ENCODE peak calls at places on chromosomes 5 and 9, in six cellular contexts. One of them, this sample, is unnamed.

GRCh38 chr5:125327676-125328075 is 581.2 kb upstream of the ZNF608 start:
- DNase-seq in sigmoid colon: no peak
- DNase-seq in HepG2: no peak
- DNase-seq in H1: no peak
- DNase-seq in stomach: no peak
- DNase-seq in SK-N-SH: no peak
- DNase-seq in this sample: no peak

GRCh38 chr5:38867071-38867790 is 21.4 kb downstream of the OSMR start:
- DNase-seq in H1: no peak
- DNase-seq in stomach: no peak
- DNase-seq in SK-N-SH: no peak
- DNase-seq in HepG2: no peak
- DNase-seq in sigmoid colon: no peak
- DNase-seq in this sample: no peak

GRCh38 chr5:146647656-146648199 is 131.7 kb upstream of the GPR151 start:
- DNase-seq in stomach: no peak
- DNase-seq in sigmoid colon: no peak
- DNase-seq in H1: no peak
- DNase-seq in SK-N-SH: peak
- DNase-seq in HepG2: no peak
- DNase-seq in this sample: no peak

GRCh38 chr5:106401561-106401960 is 1269.2 kb downstream of the EFNA5 start:
- DNase-seq in H1: no peak
- DNase-seq in stomach: no peak
- DNase-seq in SK-N-SH: no peak
- DNase-seq in HepG2: no peak
- DNase-seq in sigmoid colon: no peak
- DNase-seq in this sample: no peak

GRCh38 chr5:137938358-137939138 is 49.3 kb downstream of the PKD2L2 start:
- DNase-seq in H1: no peak
- DNase-seq in HepG2: no peak
- DNase-seq in stomach: no peak
- DNase-seq in sigmoid colon: no peak
- DNase-seq in SK-N-SH: no peak
- DNase-seq in this sample: no peak

GRCh38 chr5:18736051-18736398 is 1101.8 kb downstream of the TAF11L14 start:
- DNase-seq in SK-N-SH: no peak
- DNase-seq in stomach: no peak
- DNase-seq in HepG2: no peak
- DNase-seq in H1: peak
- DNase-seq in sigmoid colon: no peak
- DNase-seq in this sample: no peak

GRCh38 chr9:105858284-105858683 is 163.9 kb downstream of the TMEM38B start:
- DNase-seq in stomach: no peak
- DNase-seq in HepG2: no peak
- DNase-seq in H1: no peak
- DNase-seq in SK-N-SH: no peak
- DNase-seq in sigmoid colon: no peak
- DNase-seq in this sample: no peak

GRCh38 chr5:95519151-95519550 is 35.6 kb downstream of the SKIC3 start:
- DNase-seq in H1: no peak
- DNase-seq in HepG2: no peak
- DNase-seq in sigmoid colon: no peak
- DNase-seq in SK-N-SH: no peak
- DNase-seq in stomach: no peak
- DNase-seq in this sample: no peak

GRCh38 chr5:144712090-144712489 is 541.4 kb downstream of the KCTD16 start:
- DNase-seq in H1: no peak
- DNase-seq in sigmoid colon: no peak
- DNase-seq in HepG2: no peak
- DNase-seq in stomach: no peak
- DNase-seq in SK-N-SH: no peak
- DNase-seq in this sample: no peak

GRCh38 chr9:14272924-14273528 is 40.9 kb downstream of the NFIB start:
- DNase-seq in H1: no peak
- DNase-seq in SK-N-SH: no peak
- DNase-seq in sigmoid colon: no peak
- DNase-seq in stomach: no peak
- DNase-seq in HepG2: no peak
- DNase-seq in this sample: no peak

GRCh38 chr5:167488371-167488770 is 803.1 kb upstream of the WWC1 start:
- DNase-seq in stomach: no peak
- DNase-seq in sigmoid colon: no peak
- DNase-seq in SK-N-SH: no peak
- DNase-seq in H1: no peak
- DNase-seq in HepG2: no peak
- DNase-seq in this sample: no peak

GRCh38 chr9:77980622-77981021 is 51.0 kb downstream of the GNAQ start:
- DNase-seq in sigmoid colon: no peak
- DNase-seq in H1: no peak
- DNase-seq in SK-N-SH: no peak
- DNase-seq in stomach: no peak
- DNase-seq in HepG2: no peak
- DNase-seq in this sample: no peak

GRCh38 chr5:123496892-123497291 is 15.1 kb upstream of the CSNK1G3 start:
- DNase-seq in sigmoid colon: no peak
- DNase-seq in HepG2: no peak
- DNase-seq in stomach: no peak
- DNase-seq in H1: no peak
- DNase-seq in SK-N-SH: no peak
- DNase-seq in this sample: no peak

GRCh38 chr5:127799293-127799905 is 96.2 kb downstream of the CCDC192 start:
- DNase-seq in HepG2: no peak
- DNase-seq in stomach: no peak
- DNase-seq in H1: no peak
- DNase-seq in SK-N-SH: no peak
- DNase-seq in sigmoid colon: no peak
- DNase-seq in this sample: no peak

GRCh38 chr9:114375386-114375785 is 12.4 kb downstream of the AKNA start:
- DNase-seq in sigmoid colon: peak
- DNase-seq in HepG2: no peak
- DNase-seq in stomach: no peak
- DNase-seq in H1: no peak
- DNase-seq in SK-N-SH: no peak
- DNase-seq in this sample: no peak

GRCh38 chr5:137181685-137182084 is 317.4 kb downstream of the SPOCK1 start:
- DNase-seq in H1: no peak
- DNase-seq in SK-N-SH: peak
- DNase-seq in HepG2: no peak
- DNase-seq in stomach: no peak
- DNase-seq in sigmoid colon: no peak
- DNase-seq in this sample: no peak

GRCh38 chr9:115393976-115394775 is 276.2 kb upstream of the TNC start:
- DNase-seq in H1: no peak
- DNase-seq in SK-N-SH: no peak
- DNase-seq in stomach: no peak
- DNase-seq in HepG2: no peak
- DNase-seq in sigmoid colon: no peak
- DNase-seq in this sample: no peak

GRCh38 chr5:14593326-14594036 is 11.9 kb downstream of the OTULINL start:
- DNase-seq in sigmoid colon: no peak
- DNase-seq in SK-N-SH: no peak
- DNase-seq in H1: no peak
- DNase-seq in stomach: no peak
- DNase-seq in HepG2: no peak
- DNase-seq in this sample: no peak

GRCh38 chr5:33539192-33539591 is 98.4 kb downstream of the TARS1 start:
- DNase-seq in sigmoid colon: no peak
- DNase-seq in SK-N-SH: peak
- DNase-seq in H1: no peak
- DNase-seq in HepG2: no peak
- DNase-seq in stomach: no peak
- DNase-seq in this sample: no peak

GRCh38 chr5:1549631-1550030 is 25.9 kb upstream of the LPCAT1 start:
- DNase-seq in SK-N-SH: no peak
- DNase-seq in sigmoid colon: no peak
- DNase-seq in HepG2: no peak
- DNase-seq in H1: no peak
- DNase-seq in stomach: no peak
- DNase-seq in this sample: no peak

GRCh38 chr9:70987986-70988385 is 133.4 kb downstream of the TRPM3 start:
- DNase-seq in H1: no peak
- DNase-seq in HepG2: no peak
- DNase-seq in sigmoid colon: no peak
- DNase-seq in SK-N-SH: no peak
- DNase-seq in stomach: no peak
- DNase-seq in this sample: no peak

GRCh38 chr5:116274251-116274650 is 189.4 kb downstream of the COMMD10 start:
- DNase-seq in SK-N-SH: no peak
- DNase-seq in H1: no peak
- DNase-seq in HepG2: no peak
- DNase-seq in stomach: no peak
- DNase-seq in sigmoid colon: no peak
- DNase-seq in this sample: no peak

GRCh38 chr9:116837038-116837998 is 150.2 kb downstream of the TRIM32 start:
- DNase-seq in HepG2: no peak
- DNase-seq in sigmoid colon: no peak
- DNase-seq in SK-N-SH: no peak
- DNase-seq in stomach: no peak
- DNase-seq in H1: no peak
- DNase-seq in this sample: peak

GRCh38 chr9:84839538-84839937 is 170.0 kb downstream of the NTRK2 start:
- DNase-seq in SK-N-SH: peak
- DNase-seq in sigmoid colon: no peak
- DNase-seq in stomach: no peak
- DNase-seq in H1: no peak
- DNase-seq in HepG2: no peak
- DNase-seq in this sample: no peak

DNA sequence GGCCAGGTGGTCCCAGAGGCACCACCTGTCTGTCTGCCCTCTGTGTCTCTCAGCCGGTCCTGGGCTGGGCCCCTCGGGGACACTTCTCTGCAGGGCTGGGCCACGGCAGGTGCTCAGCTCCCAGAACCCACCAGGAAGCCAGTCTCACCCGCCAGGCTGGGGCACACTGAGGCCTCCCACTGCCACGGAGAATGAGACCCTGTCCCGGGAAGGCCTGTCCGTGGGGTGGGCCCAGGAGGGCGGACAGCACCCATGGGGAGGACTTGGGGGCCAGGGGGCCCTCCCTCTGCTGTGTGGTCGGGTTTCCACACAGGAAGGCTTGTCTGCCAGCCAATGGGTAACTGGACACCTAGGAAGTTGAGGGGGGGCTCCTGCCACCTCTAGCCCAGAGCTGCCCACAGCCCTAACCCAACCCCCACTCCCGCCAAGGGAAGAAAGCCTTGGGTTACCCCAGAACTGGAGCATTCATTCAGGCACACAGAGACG is 4.1 kb upstream of the TUBB4B start:
- DNase-seq in SK-N-SH: no peak
- DNase-seq in sigmoid colon: no peak
- DNase-seq in H1: no peak
- DNase-seq in stomach: no peak
- DNase-seq in HepG2: no peak
- DNase-seq in this sample: no peak
- H3K4me3 ChIP-seq in SK-N-SH: no peak
- H3K4me3 ChIP-seq in sigmoid colon: no peak
- H3K4me3 ChIP-seq in H1: peak
- H3K4me3 ChIP-seq in stomach: peak
- H3K4me3 ChIP-seq in HepG2: peak
- H3K4me3 ChIP-seq in this sample: no peak

GRCh38 chr9:136695435-136695895 is 8.2 kb upstream of the AGPAT2 start:
- DNase-seq in stomach: peak
- DNase-seq in HepG2: no peak
- DNase-seq in sigmoid colon: no peak
- DNase-seq in SK-N-SH: no peak
- DNase-seq in H1: no peak
- DNase-seq in this sample: peak
- TF ChIP-seq EP300 in stomach: no peak
- TF ChIP-seq EP300 in HepG2: no peak
- TF ChIP-seq EP300 in sigmoid colon: no peak
- TF ChIP-seq EP300 in SK-N-SH: no peak
- TF ChIP-seq EP300 in H1: no peak
- TF ChIP-seq EP300 in this sample: peak

DNA sequence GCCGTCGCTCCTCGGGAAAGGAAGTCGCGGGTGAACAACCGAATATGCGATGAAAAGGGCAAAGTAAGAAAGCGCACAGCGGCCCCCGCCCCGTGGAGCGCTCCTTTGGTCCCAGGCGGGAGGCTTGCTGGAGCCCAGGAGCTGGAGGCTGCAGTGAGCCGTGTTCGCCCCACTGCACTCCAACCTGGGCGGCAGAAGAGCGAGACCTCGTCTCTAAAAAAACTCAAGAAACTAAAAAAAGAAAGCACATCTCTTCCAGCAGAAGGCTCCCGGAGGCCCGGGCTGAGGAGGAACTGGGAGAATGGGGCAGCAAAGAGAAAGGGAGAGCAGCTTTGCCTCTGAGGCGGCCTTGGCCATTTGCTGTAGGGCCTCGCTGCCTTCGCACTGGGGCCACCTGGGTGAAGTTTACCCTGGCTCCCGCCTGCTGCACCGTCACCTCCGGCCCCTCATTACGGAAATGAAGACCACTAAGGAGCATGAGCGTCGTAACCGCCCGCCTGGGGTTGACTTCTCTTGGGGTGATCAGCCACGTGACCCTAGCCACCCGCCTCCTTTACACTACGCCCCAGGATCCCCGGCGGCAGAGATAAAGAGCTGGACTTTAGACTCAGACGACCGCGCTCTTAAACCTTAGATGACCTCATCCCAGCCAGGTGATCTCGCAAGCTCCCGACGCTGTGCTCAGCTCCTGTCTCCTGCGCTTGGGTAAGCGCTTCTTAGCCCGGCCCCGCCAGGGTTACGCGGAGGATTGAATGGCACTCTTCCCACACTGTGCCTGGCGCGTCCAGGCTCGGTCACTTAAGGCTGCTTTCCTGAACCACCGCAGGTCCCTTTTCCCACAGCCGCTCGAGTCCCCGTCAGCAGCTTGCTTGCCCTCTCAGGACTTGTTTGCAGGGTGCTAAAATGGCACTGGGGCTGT is 108.1 kb upstream of the LARP1 start:
- DNase-seq in HepG2: peak
- DNase-seq in stomach: peak
- DNase-seq in H1: peak
- DNase-seq in sigmoid colon: peak
- DNase-seq in SK-N-SH: no peak
- DNase-seq in this sample: peak
- H3K4me3 ChIP-seq in HepG2: peak
- H3K4me3 ChIP-seq in stomach: peak
- H3K4me3 ChIP-seq in H1: peak
- H3K4me3 ChIP-seq in sigmoid colon: peak
- H3K4me3 ChIP-seq in SK-N-SH: no peak
- H3K4me3 ChIP-seq in this sample: peak

GRCh38 chr9:128459011-128459410 is 3.2 kb downstream of the ODF2 start:
- DNase-seq in stomach: no peak
- DNase-seq in HepG2: no peak
- DNase-seq in H1: no peak
- DNase-seq in sigmoid colon: no peak
- DNase-seq in SK-N-SH: no peak
- DNase-seq in this sample: no peak

GRCh38 chr9:128454991-128455390 is 815 bp upstream of the ODF2 start:
- DNase-seq in HepG2: peak
- DNase-seq in sigmoid colon: no peak
- DNase-seq in stomach: no peak
- DNase-seq in H1: no peak
- DNase-seq in SK-N-SH: no peak
- DNase-seq in this sample: no peak

GRCh38 chr9:128457207-128457606 is 1.4 kb downstream of the ODF2 start:
- DNase-seq in SK-N-SH: no peak
- DNase-seq in stomach: no peak
- DNase-seq in HepG2: no peak
- DNase-seq in H1: no peak
- DNase-seq in sigmoid colon: no peak
- DNase-seq in this sample: no peak

GRCh38 chr9:128456613-128457061 is 831 bp downstream of the ODF2 start:
- DNase-seq in HepG2: peak
- DNase-seq in sigmoid colon: peak
- DNase-seq in H1: no peak
- DNase-seq in SK-N-SH: peak
- DNase-seq in stomach: peak
- DNase-seq in this sample: peak

GRCh38 chr9:128455849-128456612 is at the start of gene ODF2:
- DNase-seq in HepG2: peak
- DNase-seq in stomach: peak
- DNase-seq in SK-N-SH: peak
- DNase-seq in H1: peak
- DNase-seq in sigmoid colon: peak
- DNase-seq in this sample: peak
- TF ChIP-seq EP300 in HepG2: no peak
- TF ChIP-seq EP300 in stomach: no peak
- TF ChIP-seq EP300 in SK-N-SH: no peak
- TF ChIP-seq EP300 in H1: no peak
- TF ChIP-seq EP300 in sigmoid colon: no peak
- TF ChIP-seq EP300 in this sample: no peak

This sample was measured in upper lobe of left lung.